ENCODE peak calls at places on chromosomes 4 and X, in ten cellular contexts. J is fibroblast of pulmonary artery, B is fibroblast of mammary gland, S is ascending aorta, P is lower leg skin, H is cardiac fibroblast, G is IMR-90, W is pancreas, C is tibial nerve, V is body of pancreas. R is an unnamed sample.

GRCh38 chr4:2298548-2298991 is 36.7 kb upstream of the MXD4 start:
- DNase-seq in J (no peak), B (no peak), S (peak; percentile 53), P (no peak), H (no peak), G (no peak), W (no peak), C (no peak), V (no peak), R (no peak)

GRCh38 chr4:108533245-108533844 is 87.0 kb upstream of the RPL34 start:
- DNase-seq in J (peak; percentile 9), B (no peak), S (no peak), P (no peak), H (no peak), G (no peak), W (no peak), C (no peak), V (peak; percentile 13), R (no peak)

GRCh38 chr4:115110191-115111166 is 2.9 kb downstream of the NDST4 start:
- DNase-seq in J (no peak), B (no peak), S (no peak), P (no peak), H (peak; percentile 2), G (no peak), W (no peak), C (no peak), V (no peak), R (no peak)

GRCh38 chr4:13599159-13599558 is 28.4 kb downstream of the BOD1L1 start:
- DNase-seq in J (no peak), B (no peak), S (no peak), P (no peak), H (no peak), G (no peak), W (no peak), C (no peak), V (no peak), R (no peak)

GRCh38 chrX:103157511-103158316 is 57.2 kb upstream of the BEX4 start:
- DNase-seq in J (peak; percentile 71), B (peak; percentile 55), S (no peak), P (no peak), H (peak; percentile 71), G (peak; percentile 27), W (no peak), C (no peak), V (peak; percentile 47), R (peak; percentile 33)

GRCh38 chr4:20256381-20256881 is 4.7 kb downstream of the SLIT2 start:
- DNase-seq in J (no peak), B (no peak), S (no peak), P (no peak), H (no peak), G (peak; percentile 35), W (no peak), C (no peak), V (no peak), R (no peak)

GRCh38 chr4:166493828-166494432 is 620.9 kb downstream of the TLL1 start:
- DNase-seq in J (peak; percentile 14), B (no peak), S (no peak), P (no peak), H (no peak), G (no peak), W (no peak), C (no peak), V (no peak), R (no peak)

GRCh38 chr4:63233679-63234078 is 1175.6 kb downstream of the TECRL start:
- DNase-seq in J (no peak), B (no peak), S (no peak), P (no peak), H (no peak), G (no peak), W (no peak), C (no peak), V (no peak), R (no peak)

GRCh38 chr4:171203425-171203824 is 609.8 kb upstream of the GALNTL6 start:
- DNase-seq in J (no peak), B (peak; percentile 57), S (no peak), P (no peak), H (no peak), G (no peak), W (no peak), C (no peak), V (no peak), R (peak; percentile 40)

GRCh38 chr4:55348436-55348835 is 2.4 kb downstream of the SRD5A3 start:
- DNase-seq in J (no peak), B (peak; percentile 62), S (no peak), P (no peak), H (no peak), G (peak; percentile 82), W (no peak), C (no peak), V (no peak), R (peak; percentile 76)

GRCh38 chr4:54783402-54784110 is 125.8 kb downstream of the KIT start:
- DNase-seq in J (no peak), B (peak; percentile 6), S (no peak), P (no peak), H (no peak), G (no peak), W (no peak), C (no peak), V (no peak), R (no peak)

DNA sequence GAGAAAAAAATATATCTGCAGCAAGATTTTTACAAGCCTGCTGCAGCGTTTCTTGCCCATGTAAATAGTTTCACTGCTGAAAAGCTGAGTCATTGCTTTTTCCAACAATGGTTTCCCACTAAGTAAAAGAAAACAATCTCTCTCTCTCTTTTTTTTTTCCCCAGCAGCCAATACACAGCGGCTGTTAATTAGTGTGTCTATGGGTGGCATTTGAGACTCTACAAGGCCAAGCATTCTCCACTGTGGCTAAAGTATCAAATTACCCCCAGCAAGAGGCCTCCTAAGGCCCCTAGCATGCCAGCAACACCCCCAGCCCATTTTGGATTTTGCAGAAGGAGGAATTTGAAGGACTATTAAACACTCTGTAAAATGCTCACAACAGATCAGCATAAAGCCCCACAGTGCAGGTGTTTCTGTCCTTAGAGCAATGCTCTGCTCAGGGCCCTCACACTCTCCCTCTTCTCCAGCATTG is 837.4 kb downstream of the TRIML1 start:
- DNase-seq in J (peak; percentile 21), B (peak; percentile 50), S (no peak), P (no peak), H (peak; percentile 28), G (peak; percentile 70), W (no peak), C (no peak), V (no peak), R (peak; percentile 47)
- H3K4me3 ChIP-seq in J (no peak overlapping the region), B (no peak overlapping the region), S (no peak overlapping the region), P (no peak overlapping the region), H (no peak overlapping the region), G (no peak overlapping the region), W (no peak overlapping the region), C (no peak overlapping the region), V (no peak overlapping the region), R (no peak overlapping the region)

DNA sequence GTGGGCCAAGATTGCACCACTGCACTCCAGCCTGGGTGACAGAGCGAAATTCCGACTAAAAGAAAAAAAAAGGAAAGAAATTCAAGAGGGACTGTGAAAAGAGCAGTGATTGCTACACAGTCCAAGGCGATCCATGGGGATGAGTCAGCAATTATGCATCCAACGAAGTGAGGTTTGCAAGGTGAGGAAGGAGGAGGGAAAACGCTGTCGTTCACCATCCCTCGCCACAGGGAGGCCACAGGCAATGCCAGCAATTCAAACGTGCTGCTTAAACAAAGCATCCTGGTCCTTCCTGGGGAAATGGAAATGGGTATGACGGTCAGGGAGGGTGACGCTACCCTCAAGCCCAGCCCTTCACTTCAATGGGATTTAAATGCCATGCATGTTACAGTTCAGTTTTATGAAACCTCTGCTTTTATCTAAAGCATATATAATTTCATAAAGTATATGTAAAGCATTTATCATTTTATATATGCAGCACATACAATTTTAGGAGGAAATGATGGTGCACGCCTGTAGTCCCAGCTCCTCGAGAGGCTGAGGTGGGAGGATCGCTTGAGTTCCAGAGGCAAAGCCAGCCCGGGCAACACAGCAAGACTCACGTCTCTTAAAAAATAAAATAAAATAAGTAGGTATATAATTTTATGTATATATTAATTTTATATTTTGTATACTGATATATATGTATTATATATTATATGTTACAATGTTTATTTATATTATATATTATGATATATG is 108.7 kb downstream of the DHRSX start:
- DNase-seq in J (peak; percentile 91), B (peak; percentile 80), S (no peak), P (no peak), H (peak; percentile 84), G (peak; percentile 82), W (no peak), C (no peak), V (no peak), R (peak; percentile 96)
- TF ChIP-seq CTCF in J (peak; percentile 23), B (no peak), S (no peak), P (no peak), H (peak; percentile 22), G (no peak), W (no peak), C (no peak), V (no peak), R (peak; percentile 56)

GRCh38 chr4:125847518-125847917 is 532.8 kb downstream of the FAT4 start:
- DNase-seq in J (no peak), B (no peak), S (no peak), P (no peak), H (no peak), G (no peak), W (no peak), C (no peak), V (no peak), R (no peak)

DNA sequence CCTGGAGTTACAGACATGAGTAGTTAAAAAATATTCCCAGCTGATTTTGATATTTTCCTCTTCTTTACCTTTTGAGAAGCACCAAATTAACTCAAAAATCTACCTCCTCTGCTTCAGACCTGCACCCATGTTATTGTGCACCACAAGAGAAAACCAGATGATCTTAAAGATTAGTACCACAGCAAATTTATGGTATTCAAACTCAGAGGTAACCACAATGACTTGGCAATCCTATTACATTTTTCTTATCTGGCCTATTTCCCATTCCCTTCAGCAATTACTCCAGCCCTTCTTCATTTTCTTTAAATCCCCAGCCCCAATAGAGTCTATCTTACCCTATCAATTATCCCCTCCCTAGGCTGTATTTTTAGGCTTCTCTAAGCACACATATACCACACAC is 535.1 kb downstream of the FAT4 start:
- DNase-seq in J (peak; percentile 61), B (peak; percentile 58), S (no peak), P (no peak), H (peak; percentile 47), G (peak; percentile 68), W (no peak), C (no peak), V (no peak), R (no peak)
- H3K4me3 ChIP-seq in J (no peak overlapping the region), B (no peak overlapping the region), S (no peak overlapping the region), P (no peak overlapping the region), H (no peak overlapping the region), G (no peak overlapping the region), W (no peak overlapping the region), C (no peak overlapping the region), V (no peak overlapping the region), R (no peak overlapping the region)

GRCh38 chrX:128818690-128819089 is 704.6 kb downstream of the SMARCA1 start:
- DNase-seq in J (no peak), B (no peak), S (no peak), P (no peak), H (no peak), G (no peak), W (no peak), C (no peak), V (no peak), R (no peak)

DNA sequence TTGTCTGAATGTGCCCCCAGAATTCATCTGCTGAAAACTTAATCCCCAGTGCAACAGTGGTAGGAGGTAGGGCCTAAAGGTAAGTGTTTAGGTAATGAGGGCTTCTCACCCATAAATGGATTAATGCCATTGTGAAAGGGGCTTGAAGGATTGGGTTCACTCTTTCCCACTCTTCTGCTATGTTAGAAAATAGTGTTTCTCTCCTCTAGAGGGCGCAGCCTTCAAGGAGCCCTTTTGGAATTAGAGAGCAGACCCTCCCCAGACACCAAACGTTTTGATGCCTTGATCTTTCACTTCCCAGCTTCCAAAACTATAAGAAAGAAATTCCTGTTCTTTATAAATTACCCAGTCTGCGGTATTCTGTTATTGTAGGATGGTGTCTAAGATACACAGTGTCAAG is 706.4 kb downstream of the SMARCA1 start:
- DNase-seq in J (no peak), B (no peak), S (no peak), P (no peak), H (no peak), G (no peak), W (no peak), C (no peak), V (no peak), R (no peak)
- TF ChIP-seq CTCF in J (no peak), B (peak; percentile 7), S (no peak), P (no peak), H (no peak), G (peak; percentile 2), W (peak; percentile 16), C (no peak), V (no peak), R (no peak)